ENCODE peak calls at places on chromosomes 3 and 15, in eight cellular contexts. H is AG09319; L is activated CD8-positive, alpha-beta T cell treated with anti-CD3 and anti-CD28 coated beads for 36 hours; R is foreskin fibroblast; N is NCI-H748 treated with DMSO at 0.1 percent for 48 hours; B is cardiac muscle cell; O is stimulated activated CD8-positive, alpha-beta memory T cell treated with anti-CD3 and anti-CD28 coated beads, Interleukin-15, amount 100 ng/mL, for 4 hours; Z is GM13976. S is an unnamed sample.

GRCh38 chr3:10964537-10965167 is 27.9 kb upstream of the SLC6A1 start:
- DNase-seq in H (no peak), L (peak; percentile 23), R (no peak), N (no peak), B (peak; percentile 84), O (no peak), Z (no peak), S (peak; percentile 24)

GRCh38 chr15:94203321-94203720 is 28.0 kb upstream of the MCTP2 start:
- DNase-seq in H (no peak), L (no peak), R (no peak), N (no peak), B (no peak), O (no peak), Z (no peak), S (no peak)

GRCh38 chr3:187551419-187551818 is 118.8 kb downstream of the SST start:
- DNase-seq in H (no peak), L (no peak), R (peak; percentile 4), N (no peak), B (no peak), O (no peak), Z (no peak), S (no peak)

GRCh38 chr3:55189359-55189801 is 261.5 kb upstream of the LRTM1 start:
- DNase-seq in H (no peak), L (no peak), R (peak; percentile 87), N (no peak), B (no peak), O (no peak), Z (no peak), S (no peak)

GRCh38 chr3:59751606-59752005 is 701.8 kb upstream of the CFAP20DC start:
- DNase-seq in H (no peak), L (no peak), R (no peak), N (no peak), B (no peak), O (no peak), Z (no peak), S (no peak)

GRCh38 chr3:71537211-71537611 is 46.3 kb downstream of the FOXP1 start:
- DNase-seq in H (peak; percentile 66), L (no peak), R (peak; percentile 87), N (no peak), B (no peak), O (no peak), Z (no peak), S (no peak)

GRCh38 chr3:126685041-126685440 is 19.0 kb upstream of the CHCHD6 start:
- DNase-seq in H (no peak), L (no peak), R (no peak), N (no peak), B (no peak), O (no peak), Z (no peak), S (no peak)

GRCh38 chr3:62833538-62833937 is 41.7 kb downstream of the CADPS start:
- DNase-seq in H (no peak), L (no peak), R (no peak), N (no peak), B (peak; percentile 26), O (no peak), Z (no peak), S (no peak)

GRCh38 chr3:32009101-32009500 is 27.6 kb downstream of the ZNF860 start:
- DNase-seq in H (no peak), L (no peak), R (peak; percentile 7), N (no peak), B (no peak), O (no peak), Z (no peak), S (no peak)

GRCh38 chr15:88981244-88982215 is 68.4 kb upstream of the MFGE8 start:
- DNase-seq in H (no peak), L (no peak), R (no peak), N (no peak), B (no peak), O (no peak), Z (no peak), S (no peak)

GRCh38 chr3:10816019-10816862 is at the start of gene SLC6A11:
- DNase-seq in H (no peak), L (no peak), R (no peak), N (no peak), B (peak; percentile 46), O (no peak), Z (no peak), S (no peak)

GRCh38 chr3:197083486-197083885 is 53.9 kb upstream of the MELTF start:
- DNase-seq in H (peak; percentile 7), L (peak; percentile 64), R (peak; percentile 67), N (no peak), B (no peak), O (no peak), Z (no peak), S (no peak)

GRCh38 chr15:73284073-73284472 is 84.7 kb downstream of the HCN4 start:
- DNase-seq in H (no peak), L (no peak), R (no peak), N (no peak), B (no peak), O (no peak), Z (no peak), S (no peak)

GRCh38 chr3:190531406-190531805 is 17.5 kb downstream of the IL1RAP start:
- DNase-seq in H (no peak), L (no peak), R (no peak), N (no peak), B (no peak), O (no peak), Z (no peak), S (no peak)

GRCh38 chr3:193640165-193640706 is 47.2 kb downstream of the OPA1 start:
- DNase-seq in H (no peak), L (no peak), R (no peak), N (no peak), B (no peak), O (no peak), Z (no peak), S (no peak)

GRCh38 chr3:96931491-96931890 is 117.1 kb downstream of the EPHA6 start:
- DNase-seq in H (no peak), L (no peak), R (no peak), N (no peak), B (no peak), O (no peak), Z (no peak), S (no peak)

GRCh38 chr3:193869221-193870201 is 266.4 kb upstream of the HES1 start:
- DNase-seq in H (peak; percentile 20), L (peak; percentile 70), R (peak; percentile 85), N (no peak), B (no peak), O (no peak), Z (peak; percentile 45), S (no peak)

GRCh38 chr15:40511093-40511471 is 40.3 kb downstream of the CHST14 start:
- DNase-seq in H (no peak), L (peak; percentile 52), R (no peak), N (no peak), B (no peak), O (no peak), Z (peak; percentile 70), S (peak; percentile 74)

S was measured in GM20000.